ENCODE peak calls at places on chromosomes 12 and 14, in ten cellular contexts. C, J, S, F, U, Q, N, O, Z and H are unnamed samples.

GRCh38 chr12:82874935-82875334 is 188.2 kb downstream of the TMTC2 start:
- DNase-seq in C (no peak), J (no peak), S (no peak), F (peak; percentile 43), U (no peak), Q (no peak), N (no peak), O (no peak), Z (no peak), H (no peak)

GRCh38 chr12:75816892-75817291 is 214.7 kb downstream of the PHLDA1 start:
- DNase-seq in C (no peak), J (no peak), S (no peak), F (peak; percentile 60), U (no peak), Q (no peak), N (no peak), O (no peak), Z (no peak), H (no peak)

GRCh38 chr12:94973202-94973601 is 30.3 kb downstream of the NDUFA12 start:
- DNase-seq in C (no peak), J (no peak), S (no peak), F (no peak), U (no peak), Q (no peak), N (no peak), O (no peak), Z (no peak), H (no peak)

GRCh38 chr12:52020539-52021336 is 14.0 kb downstream of the TAMALIN start:
- DNase-seq in C (no peak), J (peak; percentile 72), S (no peak), F (peak; percentile 28), U (peak; percentile 50), Q (no peak), N (no peak), O (peak; percentile 73), Z (no peak), H (peak; percentile 55)

GRCh38 chr14:55921516-55921915 is 196.7 kb upstream of the PELI2 start:
- DNase-seq in C (no peak), J (no peak), S (no peak), F (no peak), U (no peak), Q (no peak), N (no peak), O (no peak), Z (no peak), H (no peak)

GRCh38 chr12:132199101-132199500 is 54.8 kb downstream of the NOC4L start:
- DNase-seq in C (no peak), J (no peak), S (no peak), F (no peak), U (no peak), Q (peak; percentile 72), N (no peak), O (no peak), Z (no peak), H (no peak)

GRCh38 chr14:56659964-56660551 is 80.5 kb downstream of the TMEM260 start:
- DNase-seq in C (no peak), J (peak; percentile 18), S (no peak), F (peak; percentile 44), U (no peak), Q (no peak), N (no peak), O (no peak), Z (no peak), H (peak; percentile 39)

GRCh38 chr14:92729632-92730358 is 18.6 kb downstream of the LGMN start:
- DNase-seq in C (no peak), J (peak; percentile 66), S (no peak), F (peak; percentile 90), U (no peak), Q (no peak), N (no peak), O (no peak), Z (no peak), H (peak; percentile 73)

GRCh38 chr12:69655616-69656336 is 43.3 kb downstream of the BEST3 start:
- DNase-seq in C (no peak), J (no peak), S (no peak), F (peak; percentile 84), U (no peak), Q (no peak), N (no peak), O (no peak), Z (no peak), H (no peak)

GRCh38 chr14:52313903-52314481 is at the start of gene PTGER2:
- DNase-seq in C (peak; percentile 78), J (peak; percentile 92), S (peak; percentile 88), F (peak; percentile 95), U (peak; percentile 73), Q (peak; percentile 99), N (peak; percentile 87), O (peak; percentile 60), Z (peak; percentile 89), H (peak; percentile 49)

GRCh38 chr12:84411031-84411430 is 501.6 kb downstream of the SLC6A15 start:
- DNase-seq in C (no peak), J (no peak), S (no peak), F (no peak), U (no peak), Q (no peak), N (no peak), O (no peak), Z (no peak), H (no peak)

GRCh38 chr14:68144051-68144681 is 324.6 kb downstream of the RAD51B start:
- DNase-seq in C (peak; percentile 76), J (no peak), S (peak; percentile 41), F (peak; percentile 61), U (no peak), Q (no peak), N (peak; percentile 43), O (no peak), Z (peak; percentile 66), H (no peak)

GRCh38 chr12:22981711-22982110 is 356.7 kb downstream of the ETNK1 start:
- DNase-seq in C (no peak), J (no peak), S (no peak), F (peak; percentile 46), U (no peak), Q (no peak), N (no peak), O (no peak), Z (no peak), H (no peak)

GRCh38 chr14:69326611-69327010 is 66.7 kb downstream of the GALNT16 start:
- DNase-seq in C (no peak), J (no peak), S (no peak), F (no peak), U (no peak), Q (peak; percentile 17), N (no peak), O (no peak), Z (no peak), H (no peak)

GRCh38 chr14:88439088-88439487 is 53.6 kb downstream of the SPATA7 start:
- DNase-seq in C (no peak), J (no peak), S (no peak), F (no peak), U (no peak), Q (no peak), N (no peak), O (no peak), Z (no peak), H (no peak)

GRCh38 chr14:88437659-88438058 is 52.2 kb downstream of the SPATA7 start:
- DNase-seq in C (no peak), J (no peak), S (no peak), F (no peak), U (no peak), Q (no peak), N (no peak), O (no peak), Z (no peak), H (no peak)
- TF ChIP-seq CTCF in C (no peak), J (no peak), S (no peak), F (peak; percentile 40), U (no peak), Q (no peak), N (no peak), O (no peak), Z (no peak), H (no peak)

DNA sequence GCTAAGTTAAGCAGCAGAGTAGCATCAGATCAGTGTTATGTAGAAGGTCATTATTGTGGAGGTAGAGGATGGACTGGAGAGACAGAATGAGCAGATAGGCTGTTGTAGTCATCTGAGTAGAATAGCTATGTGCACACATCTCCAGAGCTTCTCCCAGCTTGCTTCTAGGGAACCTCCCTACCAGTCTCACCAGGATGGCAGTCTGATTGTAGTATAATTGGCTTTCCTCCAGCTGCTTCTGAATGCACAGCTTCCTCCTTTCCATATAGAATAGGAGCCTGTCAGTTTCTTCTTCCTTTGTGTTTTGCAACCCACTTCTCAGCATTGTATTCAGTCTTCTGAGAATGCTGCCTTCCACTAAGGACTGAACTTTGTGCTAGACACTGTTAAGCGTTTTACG is 2.1 kb upstream of the CSAD start:
- DNase-seq in C (no peak), J (peak; percentile 83), S (peak; percentile 47), F (no peak), U (no peak), Q (no peak), N (no peak), O (no peak), Z (no peak), H (no peak)
- H3K4me3 ChIP-seq in C (no peak overlapping the region), J (peak overlapping the region; percentile 11), S (no peak overlapping the region), F (no peak overlapping the region), U (no peak overlapping the region), Q (no peak overlapping the region), N (no peak overlapping the region), O (peak overlapping the region; percentile 78), Z (peak overlapping the region; percentile 77), H (no peak overlapping the region)

GRCh38 chr12:92444763-92445162 is 258.0 kb upstream of the PLEKHG7 start:
- DNase-seq in C (peak; percentile 45), J (peak; percentile 86), S (no peak), F (no peak), U (no peak), Q (no peak), N (no peak), O (no peak), Z (no peak), H (peak; percentile 76)

GRCh38 chr12:92440072-92440471 is 262.7 kb upstream of the PLEKHG7 start:
- DNase-seq in C (no peak), J (no peak), S (no peak), F (no peak), U (no peak), Q (no peak), N (no peak), O (no peak), Z (no peak), H (no peak)

GRCh38 chr12:92442782-92443181 is 260.0 kb upstream of the PLEKHG7 start:
- DNase-seq in C (no peak), J (no peak), S (no peak), F (no peak), U (no peak), Q (no peak), N (no peak), O (no peak), Z (no peak), H (no peak)

GRCh38 chr12:92446082-92446460 is 256.7 kb upstream of the PLEKHG7 start:
- DNase-seq in C (no peak), J (no peak), S (no peak), F (no peak), U (no peak), Q (no peak), N (no peak), O (no peak), Z (no peak), H (no peak)

GRCh38 chr12:92445253-92446081 is 257.3 kb upstream of the PLEKHG7 start:
- DNase-seq in C (no peak), J (peak; percentile 36), S (no peak), F (peak; percentile 29), U (no peak), Q (no peak), N (no peak), O (no peak), Z (no peak), H (peak; percentile 96)
- TF ChIP-seq CTCF in C (no peak), J (no peak), S (no peak), F (no peak), U (no peak), Q (no peak), N (no peak), O (no peak), Z (no peak), H (no peak)

GRCh38 chr14:20611277-20611676 is 20.1 kb upstream of the RNASE12 start:
- DNase-seq in C (no peak), J (no peak), S (no peak), F (no peak), U (no peak), Q (no peak), N (no peak), O (no peak), Z (no peak), H (no peak)
- H3K4me3 ChIP-seq in C (no peak overlapping the region), J (no peak overlapping the region), S (no peak overlapping the region), F (no peak overlapping the region), U (no peak overlapping the region), Q (no peak overlapping the region), N (no peak overlapping the region), O (no peak overlapping the region), Z (peak overlapping the region; percentile 84), H (no peak overlapping the region)